ENCODE peak calls at places on chromosomes 13 and 19, in seven cellular contexts. C is mammary epithelial cell; N is lower lobe of right lung; Y is breast epithelium; G is heart left ventricle; J is CD8-positive, alpha-beta T cell; Q is body of pancreas. P is an unnamed sample.

GRCh38 chr13:24272452-24273161 is 36.8 kb upstream of the C1QTNF9 start:
- DNase-seq in C (no peak), N (peak), Y (no peak), G (no peak), J (no peak), Q (no peak), P (no peak)

GRCh38 chr13:20190481-20191310 is 2.0 kb downstream of the GJB2 start:
- DNase-seq in C (peak), N (no peak), Y (no peak), G (no peak), J (no peak), Q (no peak), P (no peak)

GRCh38 chr19:18373892-18374629 is 11.9 kb upstream of the GDF15 start:
- DNase-seq in C (peak), N (peak), Y (peak), G (peak), J (peak), Q (peak), P (no peak)

GRCh38 chr19:17172624-17173345 is 42.4 kb upstream of the USE1 start:
- DNase-seq in C (no peak), N (no peak), Y (no peak), G (no peak), J (no peak), Q (no peak), P (no peak)

GRCh38 chr13:42148538-42148937 is 100.1 kb downstream of the DGKH start:
- DNase-seq in C (no peak), N (no peak), Y (no peak), G (no peak), J (no peak), Q (no peak), P (no peak)

GRCh38 chr19:38032951-38033350 is 125.9 kb downstream of the SIPA1L3 start:
- DNase-seq in C (no peak), N (no peak), Y (no peak), G (no peak), J (no peak), Q (no peak), P (no peak)

GRCh38 chr13:45185286-45185685 is 15.6 kb downstream of the KCTD4 start:
- DNase-seq in C (no peak), N (no peak), Y (no peak), G (no peak), J (no peak), Q (no peak), P (no peak)

GRCh38 chr19:10353793-10354391 is 14.5 kb upstream of the ICAM3 start:
- DNase-seq in C (no peak), N (no peak), Y (no peak), G (peak), J (no peak), Q (peak), P (no peak)

GRCh38 chr13:110125613-110126272 is 181.2 kb downstream of the COL4A1 start:
- DNase-seq in C (no peak), N (no peak), Y (no peak), G (no peak), J (no peak), Q (no peak), P (no peak)

GRCh38 chr19:18756896-18757295 is 34.2 kb downstream of the COMP start:
- DNase-seq in C (peak), N (peak), Y (peak), G (no peak), J (no peak), Q (no peak), P (no peak)

GRCh38 chr13:79406597-79406908 is 498 bp upstream of the RBM26 start:
- DNase-seq in C (no peak), N (no peak), Y (no peak), G (no peak), J (no peak), Q (no peak), P (no peak)

GRCh38 chr13:90118467-90119071 is 1228.9 kb upstream of the MIR17HG start:
- DNase-seq in C (no peak), N (no peak), Y (no peak), G (no peak), J (no peak), Q (no peak), P (no peak)

GRCh38 chr13:99572131-99572530 is 70.9 kb downstream of the TM9SF2 start:
- DNase-seq in C (no peak), N (no peak), Y (no peak), G (no peak), J (no peak), Q (no peak), P (no peak)

GRCh38 chr13:74570834-74571233 is 436.6 kb upstream of the KLF12 start:
- DNase-seq in C (peak), N (no peak), Y (no peak), G (no peak), J (no peak), Q (no peak), P (no peak)
- H3K27ac ChIP-seq in C (no peak), N (no peak), Y (no peak), G (no peak), J (no peak), Q (no peak), P (no peak)

GRCh38 chr13:113451951-113452421 is 1.3 kb downstream of the ADPRHL1 start:
- DNase-seq in C (no peak), N (no peak), Y (no peak), G (peak), J (no peak), Q (no peak), P (no peak)
- H3K27ac ChIP-seq in C (no peak), N (no peak), Y (no peak), G (peak), J (no peak), Q (no peak), P (no peak)

GRCh38 chr13:31556376-31556775 is 182.9 kb upstream of the RXFP2 start:
- DNase-seq in C (no peak), N (no peak), Y (no peak), G (no peak), J (no peak), Q (no peak), P (no peak)
- H3K27ac ChIP-seq in C (no peak), N (no peak), Y (no peak), G (no peak), J (no peak), Q (no peak), P (no peak)

DNA sequence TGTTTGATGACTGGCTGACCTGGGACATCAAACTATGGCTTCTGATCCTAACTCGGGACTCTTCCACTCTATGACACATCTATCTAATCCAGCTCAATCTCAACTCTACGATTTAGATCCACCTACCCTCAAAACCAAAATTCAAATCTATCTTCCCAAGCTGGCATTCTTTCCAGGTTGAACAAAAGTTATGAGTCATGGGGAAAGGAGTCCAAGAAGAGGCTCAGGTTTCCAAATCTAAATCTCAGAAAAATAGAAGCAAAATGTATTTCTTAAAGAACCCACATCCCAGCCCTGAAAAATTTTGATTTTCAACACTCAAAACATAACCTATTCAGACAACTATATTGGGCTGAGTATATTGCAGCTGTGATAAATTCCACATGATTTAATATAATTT is 143.9 kb upstream of the IPO5 start:
- DNase-seq in C (peak), N (no peak), Y (no peak), G (no peak), J (no peak), Q (no peak), P (no peak)
- H3K27ac ChIP-seq in C (no peak), N (no peak), Y (no peak), G (no peak), J (no peak), Q (no peak), P (no peak)

DNA sequence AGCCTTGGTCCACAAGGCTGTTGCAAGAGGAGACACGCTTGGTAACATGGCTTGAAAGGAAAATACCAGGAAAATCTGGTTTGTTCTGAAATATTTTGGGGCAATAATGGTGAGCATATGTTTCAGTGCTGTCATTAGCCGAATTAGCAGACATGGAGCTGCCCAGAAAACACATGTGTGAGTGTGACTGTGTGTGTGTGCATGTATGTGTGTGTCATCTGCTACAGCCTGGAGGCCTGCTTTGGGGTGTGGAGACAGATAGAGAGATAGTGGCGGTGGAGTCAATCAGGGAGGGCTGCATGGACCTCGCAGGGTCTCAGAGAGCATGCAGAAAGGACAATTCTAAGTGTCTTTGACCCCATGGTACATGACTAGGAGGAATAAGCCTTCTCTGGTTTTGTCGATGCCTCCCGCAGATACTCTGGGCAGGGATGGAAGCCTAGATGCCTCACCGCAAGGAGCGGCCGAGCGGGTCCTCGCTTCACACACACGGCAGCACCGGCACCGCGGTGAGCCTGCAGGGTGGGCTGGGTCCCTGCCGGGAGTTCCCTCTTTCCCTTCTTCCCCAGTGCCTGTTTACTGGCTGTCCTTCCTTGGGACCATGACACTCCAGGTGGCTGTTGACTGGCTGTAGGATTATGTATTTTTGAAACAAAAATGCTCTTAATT is 3.5 kb downstream of the KCTD15 start:
- DNase-seq in C (no peak), N (no peak), Y (no peak), G (no peak), J (no peak), Q (no peak), P (no peak)
- H3K27ac ChIP-seq in C (no peak), N (no peak), Y (no peak), G (no peak), J (no peak), Q (no peak), P (no peak)

DNA sequence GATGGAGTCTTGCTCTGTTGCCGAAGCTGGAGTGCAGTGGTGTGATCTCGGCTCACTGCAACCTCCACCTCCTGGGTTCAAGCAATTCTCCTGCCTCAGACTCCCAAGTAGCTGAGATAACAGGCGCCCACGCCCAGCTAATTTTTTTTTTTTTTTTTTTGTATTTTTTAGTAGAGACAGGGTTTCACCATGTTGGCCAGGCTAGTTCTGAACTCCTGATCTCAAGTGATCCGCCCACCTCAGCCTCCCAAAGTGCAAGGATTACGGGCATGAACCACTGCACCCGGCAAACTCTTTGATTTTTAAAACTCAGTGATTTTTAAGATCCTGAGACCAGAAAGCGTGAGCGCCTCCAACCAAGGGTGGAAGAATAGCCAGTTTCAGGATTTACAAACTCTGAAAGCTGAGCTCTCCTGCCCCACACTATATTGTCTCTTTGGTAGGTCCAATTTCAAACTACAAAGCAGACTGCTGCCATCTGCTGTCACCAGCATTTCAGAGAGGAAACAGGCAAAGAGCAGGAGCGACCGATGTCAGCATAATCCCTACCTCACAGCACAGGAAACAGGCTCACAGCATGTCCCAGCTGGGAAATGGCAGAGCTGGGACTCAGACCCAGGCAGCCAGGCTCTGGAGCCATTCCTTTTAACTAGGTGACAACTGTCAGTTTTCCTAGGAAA is 9.2 kb downstream of the NOSIP start:
- DNase-seq in C (no peak), N (no peak), Y (no peak), G (no peak), J (no peak), Q (peak), P (no peak)
- H3K27ac ChIP-seq in C (no peak), N (no peak), Y (no peak), G (peak), J (no peak), Q (no peak), P (no peak)

P was measured in CD4-positive, alpha-beta T cell.